ENCODE peak calls at places on chromosomes 7 and 10, in nine cellular contexts. E, M, L, G, O, Z, C, H and T are unnamed samples.

GRCh38 chr7:37096341-37096740 is 352.3 kb downstream of the ELMO1 start:
- DNase-seq in M (no peak), L (no peak), O (no peak), G (no peak), Z (no peak), E (peak), H (no peak), C (no peak), T (peak)

GRCh38 chr7:25303380-25304321 is 75.4 kb upstream of the NPVF start:
- DNase-seq in E (no peak), M (peak), C (no peak), O (no peak), H (no peak), Z (no peak), G (peak), L (no peak), T (no peak)

GRCh38 chr7:34247468-34247867 is 342.1 kb downstream of the BMPER start:
- DNase-seq in E (peak), M (peak), L (no peak), H (no peak), Z (no peak), O (no peak), G (no peak), C (no peak), T (no peak)

GRCh38 chr7:16409777-16410176 is 11.6 kb downstream of the CRPPA start:
- DNase-seq in G (no peak), H (no peak), O (no peak), L (no peak), C (no peak), M (no peak), E (no peak), Z (no peak), T (no peak)

GRCh38 chr7:112898432-112899290 is 108.5 kb upstream of the TMEM168 start:
- DNase-seq in M (peak), O (peak), H (peak), Z (peak), G (peak), E (peak), C (no peak), L (peak), T (no peak)

GRCh38 chr7:111091623-111092370 is 870 bp downstream of the LRRN3 start:
- DNase-seq in G (no peak), C (no peak), M (no peak), E (no peak), L (no peak), H (peak), Z (no peak), O (no peak), T (no peak)

GRCh38 chr10:75568721-75569120 is 137.3 kb downstream of the LRMDA start:
- DNase-seq in Z (no peak), M (no peak), L (no peak), E (peak), O (no peak), G (no peak), C (no peak), H (no peak), T (no peak)

GRCh38 chr7:2175091-2175490 is 57.7 kb downstream of the MAD1L1 start:
- DNase-seq in C (no peak), M (no peak), O (no peak), L (no peak), Z (no peak), G (peak), H (no peak), E (no peak), T (no peak)

GRCh38 chr7:46806856-46807255 is 775.1 kb downstream of the TNS3 start:
- DNase-seq in M (no peak), Z (no peak), E (no peak), H (no peak), G (no peak), L (no peak), C (no peak), O (no peak), T (no peak)